ENCODE peak calls at places on chromosomes 16 and 17, in nine cellular contexts. J is activated CD8-positive, alpha-beta memory T cell treated with anti-CD3 and anti-CD28 coated beads, Interleukin-2, amount 50 U/mL, for 48 hours; V is stimulated activated naive B cell treated with anti-CD40 and anti-IgM and Interleukin-4, amounts not matched to agents 10 μg/mL and 1 μg/mL and 100 μg/mL, for 72 hours; F is Right ventricle myocardium superior; I is activated T-helper 1 cell treated with anti-CD3 and anti-CD28 coated beads, Interleukin-2, amount 50 U/mL, for 16 hours; C is activated B cell treated with CpG ODN at 0.5 μM for 24 hours; L is NCI-H1436; G is NCI-H2081; S is COLO829. K is an unnamed sample.
A peak's percentile ranks its signal among the peaks of the same experiment; 100 is the strongest.

GRCh38 chr17:75640556-75641119 is 7.4 kb downstream of the SMIM5 start:
- DNase-seq in J (no peak), V (no peak), F (no peak), I (no peak), C (no peak), L (no peak), G (no peak), S (no peak), K (no peak)

GRCh38 chr17:80267391-80267790 is 6.7 kb downstream of the RNF213 start:
- DNase-seq in J (no peak), V (no peak), F (no peak), I (no peak), C (no peak), L (no peak), G (no peak), S (no peak), K (no peak)

GRCh38 chr16:30876867-30877266 is 17.0 kb downstream of the BCL7C start:
- DNase-seq in J (no peak), V (no peak), F (no peak), I (no peak), C (no peak), L (no peak), G (no peak), S (no peak), K (no peak)

GRCh38 chr17:59001158-59001814 is 105.4 kb downstream of the TRIM37 start:
- DNase-seq in J (peak; percentile 76), V (peak; percentile 82), F (no peak), I (peak; percentile 37), C (peak; percentile 36), L (no peak), G (no peak), S (peak; percentile 34), K (peak; percentile 48)

GRCh38 chr17:45341389-45342158 is 24.8 kb upstream of the MAP3K14 start:
- DNase-seq in J (peak; percentile 43), V (no peak), F (peak; percentile 87), I (no peak), C (no peak), L (no peak), G (no peak), S (peak; percentile 41), K (peak; percentile 52)

GRCh38 chr16:83689385-83689831 is 118.4 kb upstream of the HSBP1 start:
- DNase-seq in J (no peak), V (no peak), F (no peak), I (no peak), C (no peak), L (no peak), G (no peak), S (peak; percentile 53), K (no peak)

GRCh38 chr17:81035389-81036127 is 607 bp downstream of the BAIAP2 start:
- DNase-seq in J (peak; percentile 63), V (no peak), F (no peak), I (no peak), C (no peak), L (no peak), G (no peak), S (no peak), K (no peak)

GRCh38 chr16:17404903-17405691 is 65.7 kb downstream of the XYLT1 start:
- DNase-seq in J (no peak), V (no peak), F (peak; percentile 82), I (no peak), C (no peak), L (no peak), G (no peak), S (peak; percentile 84), K (no peak)

GRCh38 chr16:23905027-23905426 is 69.2 kb downstream of the PRKCB start:
- DNase-seq in J (no peak), V (no peak), F (peak; percentile 53), I (no peak), C (no peak), L (no peak), G (no peak), S (no peak), K (no peak)